ENCODE peak calls at places on chromosomes 1 and 21, in eight cellular contexts. Q, G, Y, A, B, K, P and T are unnamed samples. For H3K27me3, the result is how much of the 10 kb centered on the place peaks cover.

GRCh38 chr1:235920596-235921375 is 54.1 kb upstream of the LYST start:
- DNase-seq in G (no peak), K (peak), A (no peak), B (no peak), Y (peak), P (no peak), Q (no peak), T (no peak)

GRCh38 chr1:4778056-4778455 is 123.6 kb downstream of the AJAP1 start:
- DNase-seq in K (no peak), G (no peak), A (no peak), Q (peak), Y (no peak), P (peak), B (no peak), T (no peak)

GRCh38 chr1:9165396-9165795 is 36.5 kb upstream of the GPR157 start:
- DNase-seq in Q (no peak), B (no peak), G (no peak), K (no peak), A (no peak), Y (no peak), P (no peak), T (no peak)

GRCh38 chr1:53450225-53450624 is 9.0 kb upstream of the DMRTB1 start:
- DNase-seq in G (no peak), P (no peak), Y (no peak), K (no peak), Q (no peak), A (no peak), B (no peak), T (no peak)

GRCh38 chr1:231861541-231862481 is 235.2 kb downstream of the DISC1 start:
- DNase-seq in A (no peak), G (peak), Q (no peak), B (no peak), K (no peak), P (no peak), Y (no peak), T (no peak)

GRCh38 chr1:209380396-209380795 is 203.1 kb upstream of the CAMK1G start:
- DNase-seq in Q (no peak), G (peak), B (no peak), K (no peak), Y (no peak), P (no peak), A (no peak), T (no peak)

GRCh38 chr1:213340593-213340992 is 289.6 kb downstream of the RPS6KC1 start:
- DNase-seq in B (no peak), P (no peak), Y (no peak), G (no peak), Q (no peak), A (no peak), K (no peak), T (no peak)

GRCh38 chr1:38045431-38046332 is 911 bp downstream of the POU3F1 start:
- DNase-seq in Q (peak), K (no peak), A (peak), P (no peak), G (no peak), Y (no peak), B (no peak), T (no peak)

GRCh38 chr1:209674957-209675566 is at the start of gene G0S2:
- DNase-seq in K (peak), Y (peak), A (peak), B (no peak), G (peak), Q (peak), P (peak), T (peak)

GRCh38 chr1:28087614-28088167 is 719 bp downstream of the EYA3 start:
- DNase-seq in B (no peak), G (peak), Y (no peak), K (no peak), A (no peak), P (no peak), Q (no peak), T (no peak)

GRCh38 chr1:66464802-66465201 is 69.2 kb upstream of the SGIP1 start:
- DNase-seq in A (no peak), Y (no peak), G (peak), P (no peak), Q (no peak), K (no peak), B (no peak), T (no peak)

GRCh38 chr1:145918992-145919939 is 749 bp upstream of the PEX11B start:
- DNase-seq in G (peak), Y (peak), B (no peak), Q (peak), A (peak), K (peak), P (peak), T (peak)

GRCh38 chr1:231720652-231721325 is 94.2 kb downstream of the DISC1 start:
- DNase-seq in Q (no peak), P (no peak), G (no peak), A (no peak), B (no peak), Y (no peak), K (no peak), T (no peak)

GRCh38 chr1:64183985-64184440 is 19.4 kb upstream of the UBE2U start:
- DNase-seq in A (no peak), K (no peak), Q (no peak), Y (no peak), P (no peak), B (no peak), G (peak), T (no peak)

GRCh38 chr1:59393211-59394180 is 96.6 kb downstream of the FGGY start:
- DNase-seq in Q (peak), P (peak), A (peak), G (peak), Y (peak), K (peak), B (no peak), T (peak)

GRCh38 chr1:85581138-85581801 is 709 bp downstream of the CCN1 start:
- DNase-seq in Y (peak), G (peak), K (peak), B (no peak), Q (peak), P (peak), A (peak), T (peak)

GRCh38 chr21:35932232-35932911 is 128.0 kb downstream of the SETD4 start:
- DNase-seq in Q (peak), A (peak), G (peak), B (no peak), K (peak), P (peak), Y (no peak), T (peak)

GRCh38 chr1:236870721-236871120 is 75.6 kb downstream of the MTR start:
- DNase-seq in A (no peak), G (no peak), K (no peak), Y (no peak), P (no peak), B (no peak), Q (no peak), T (no peak)

GRCh38 chr1:28860332-28861073 is 48.5 kb downstream of the OPRD1 start:
- DNase-seq in A (no peak), Q (peak), G (no peak), Y (peak), K (peak), P (no peak), B (no peak), T (no peak)

GRCh38 chr21:46639489-46640386 is 4.3 kb downstream of the PRMT2 start:
- DNase-seq in G (peak), Q (no peak), A (no peak), P (no peak), K (no peak), Y (no peak), B (no peak), T (no peak)

GRCh38 chr21:34302496-34302895 is 61.3 kb upstream of the KCNE2 start:
- DNase-seq in Q (no peak), A (no peak), B (no peak), P (no peak), K (no peak), G (peak), Y (no peak), T (no peak)

GRCh38 chr21:14913576-14914146 is 151.1 kb downstream of the NRIP1 start:
- DNase-seq in K (no peak), P (no peak), B (no peak), Q (no peak), G (peak), A (no peak), Y (no peak), T (no peak)

GRCh38 chr1:201400257-201401230 is 1.4 kb upstream of the LAD1 start:
- DNase-seq in B (no peak), Y (no peak), K (no peak), P (no peak), Q (no peak), G (no peak), A (no peak), T (no peak)

GRCh38 chr1:221723018-221723917 is 18.6 kb downstream of the DUSP10 start:
- DNase-seq in G (peak), Q (no peak), P (no peak), Y (no peak), K (no peak), A (no peak), B (no peak), T (no peak)

GRCh38 chr1:152000989-152001630 is 7.5 kb upstream of the S100A10 start:
- DNase-seq in Q (no peak), K (no peak), G (no peak), A (no peak), Y (no peak), B (no peak), P (no peak), T (no peak)

GRCh38 chr1:41823453-41823852 is 95.3 kb downstream of the HIVEP3 start:
- DNase-seq in A (no peak), Y (peak), K (no peak), B (no peak), G (no peak), Q (peak), P (no peak), T (no peak)

GRCh38 chr1:59666106-59666505 is 148.6 kb upstream of the HOOK1 start:
- DNase-seq in G (no peak), Q (no peak), P (no peak), Y (no peak), B (no peak), A (no peak), K (no peak), T (no peak)

GRCh38 chr21:36113647-36114428 is 21.0 kb upstream of the CBR3 start:
- DNase-seq in K (peak), Q (peak), Y (peak), B (no peak), P (no peak), G (no peak), A (no peak), T (no peak)

GRCh38 chr1:160374701-160375443 is 8.0 kb downstream of the NHLH1 start:
- DNase-seq in G (no peak), Q (no peak), P (no peak), A (no peak), K (no peak), Y (no peak), B (no peak), T (no peak)

GRCh38 chr1:215636258-215636965 is 69.3 kb downstream of the KCTD3 start:
- DNase-seq in A (no peak), Q (no peak), B (no peak), G (peak), Y (no peak), K (peak), P (peak), T (no peak)

GRCh38 chr1:93463960-93464359 is 16.0 kb downstream of the FNBP1L start:
- DNase-seq in P (no peak), K (no peak), Q (no peak), G (peak), Y (no peak), B (no peak), A (no peak), T (no peak)

GRCh38 chr1:52683367-52683940 is 14.7 kb downstream of the COA7 start:
- DNase-seq in Q (no peak), B (no peak), K (no peak), Y (no peak), A (no peak), P (no peak), G (no peak), T (no peak)

GRCh38 chr1:234605983-234606730 is 3.8 kb downstream of the IRF2BP2 start:
- DNase-seq in B (no peak), G (peak), A (no peak), Q (peak), Y (peak), P (no peak), K (peak), T (peak)

GRCh38 chr1:3073520-3074296 is 4.7 kb downstream of the PRDM16 start:
- DNase-seq in B (no peak), P (no peak), A (no peak), Q (peak), G (no peak), K (no peak), Y (no peak), T (no peak)

GRCh38 chr1:3071507-3072177 is 2.6 kb downstream of the PRDM16 start:
- DNase-seq in Y (no peak), A (no peak), K (no peak), B (no peak), G (no peak), P (no peak), Q (peak), T (no peak)

GRCh38 chr1:3072948-3073519 is 4.0 kb downstream of the PRDM16 start:
- DNase-seq in B (no peak), Q (no peak), G (no peak), Y (no peak), A (no peak), P (no peak), K (no peak), T (no peak)

GRCh38 chr1:3070654-3071506 is 1.9 kb downstream of the PRDM16 start:
- DNase-seq in G (no peak), Q (peak), B (no peak), K (no peak), A (no peak), Y (no peak), P (no peak), T (no peak)

DNA sequence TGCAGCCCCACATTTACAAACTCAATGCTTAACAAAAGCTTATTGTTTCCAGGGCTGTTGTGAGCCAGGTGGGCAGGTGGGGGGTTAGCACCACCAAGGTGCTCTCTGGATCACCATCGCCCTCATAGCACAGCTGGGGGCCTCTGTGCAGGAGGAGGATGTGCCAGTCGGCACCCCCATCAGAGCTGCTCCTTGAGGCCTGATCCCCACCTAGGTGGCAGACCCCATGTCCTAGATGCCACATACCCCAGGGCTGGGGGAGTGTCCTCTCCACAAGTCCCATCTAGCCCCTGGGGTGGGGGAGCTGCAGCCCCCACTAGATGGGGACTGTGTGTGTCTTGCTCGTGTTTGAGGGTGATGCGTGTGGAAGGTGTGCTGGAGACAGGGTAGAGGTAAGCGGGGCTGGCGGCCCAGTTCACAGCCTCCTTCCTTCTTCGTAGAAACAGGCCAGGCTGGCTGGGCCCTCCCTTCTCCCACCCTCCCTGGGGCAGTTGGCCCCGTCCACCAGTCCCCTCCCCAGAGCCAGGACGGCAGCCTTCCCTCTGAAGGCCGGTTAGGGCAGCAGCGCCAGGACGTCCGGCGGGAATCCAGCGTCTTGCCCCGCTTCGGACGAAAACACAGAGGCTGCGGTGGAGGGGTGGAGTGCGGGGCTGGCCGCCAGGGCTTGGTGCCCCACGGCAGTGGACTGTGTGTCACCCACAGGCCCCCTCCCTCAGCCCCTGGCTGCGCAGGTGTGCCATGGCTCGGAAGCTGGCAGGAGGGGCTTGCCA is 3.4 kb downstream of the PRDM16 start:
- DNase-seq in A (no peak), B (no peak), G (no peak), P (no peak), Y (peak), K (no peak), Q (peak), T (no peak)
- H3K27me3 ChIP-seq in A (half or more), B (under half), G (half or more), P (half or more), Y (half or more), K (half or more), Q (under half), T (half or more)

GRCh38 chr1:84148758-84149157 is 4.7 kb downstream of the PRKACB start:
- DNase-seq in G (no peak), K (no peak), Y (no peak), B (no peak), A (no peak), Q (no peak), P (no peak), T (no peak)

GRCh38 chr1:84145051-84145450 is 980 bp downstream of the PRKACB start:
- DNase-seq in A (no peak), Q (peak), B (no peak), G (peak), K (peak), P (no peak), Y (no peak), T (no peak)

GRCh38 chr1:84146375-84147032 is 2.4 kb downstream of the PRKACB start:
- DNase-seq in Y (no peak), B (no peak), K (no peak), P (no peak), A (no peak), Q (no peak), G (peak), T (no peak)

GRCh38 chr1:84141177-84142003 is 2.7 kb upstream of the PRKACB start:
- DNase-seq in Y (no peak), B (no peak), P (no peak), G (peak), A (no peak), K (no peak), Q (no peak), T (no peak)

DNA sequence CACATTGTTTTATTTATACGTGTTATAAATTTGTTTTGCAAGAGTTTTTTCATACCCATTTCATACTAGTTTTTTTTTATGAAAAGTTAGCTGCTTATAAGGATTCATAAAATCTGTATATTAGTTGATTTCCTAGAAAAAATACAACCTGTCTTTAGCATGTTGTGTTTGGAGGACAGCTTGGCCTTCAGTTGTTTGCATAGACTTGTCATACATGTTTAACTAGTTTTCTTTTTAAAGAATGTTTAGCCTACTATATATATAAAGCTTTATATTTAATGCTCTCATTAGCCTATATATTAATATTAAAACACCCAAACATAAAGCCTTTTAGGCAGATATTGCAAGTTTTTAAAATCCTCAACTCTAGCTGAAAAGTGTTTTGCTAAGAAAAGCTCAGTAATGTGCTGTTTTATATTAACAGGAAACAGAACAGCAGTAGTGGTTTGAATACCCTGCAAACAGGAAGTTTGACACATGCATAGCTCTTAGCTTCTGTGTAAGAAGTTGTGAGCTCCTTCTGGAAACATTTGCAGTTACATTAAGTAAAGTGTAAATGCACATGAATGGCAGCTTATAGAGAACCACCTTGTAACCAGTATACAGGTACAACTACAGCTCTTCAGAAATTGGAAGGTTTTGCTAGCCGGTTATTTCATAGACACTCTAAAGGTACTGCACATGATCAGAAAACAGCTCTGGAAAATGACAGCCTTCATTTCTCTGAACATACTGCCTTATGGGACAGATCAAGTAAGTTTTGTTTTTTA is at the start of gene PRKACB:
- DNase-seq in Y (no peak), A (no peak), Q (no peak), K (no peak), P (no peak), G (peak), B (no peak), T (no peak)
- TF ChIP-seq POLR2A in Y (no peak), A (no peak), Q (peak), K (peak), P (no peak), G (no peak), B (no peak), T (peak)

GRCh38 chr1:193516755-193517388 is 330.5 kb upstream of the B3GALT2 start:
- DNase-seq in G (no peak), P (no peak), A (no peak), K (no peak), B (no peak), Y (no peak), Q (no peak), T (no peak)
- H3K27me3 ChIP-seq in G (under half), P (under half), A (under half), K (under half), B (under half), Y (under half), Q (under half), T (under half)

GRCh38 chr1:206684003-206684402 is 702 bp upstream of the MAPKAPK2 start:
- DNase-seq in K (no peak), A (no peak), G (no peak), P (no peak), Y (no peak), B (no peak), Q (no peak), T (no peak)

GRCh38 chr1:206685256-206685748 is 597 bp downstream of the MAPKAPK2 start:
- DNase-seq in K (no peak), A (peak), Q (peak), G (peak), Y (no peak), B (no peak), P (no peak), T (no peak)

GRCh38 chr1:206683313-206683712 is 1.4 kb upstream of the MAPKAPK2 start:
- DNase-seq in P (no peak), A (no peak), G (no peak), B (no peak), K (no peak), Y (no peak), Q (no peak), T (no peak)

GRCh38 chr1:206685749-206686485 is 1.2 kb downstream of the MAPKAPK2 start:
- DNase-seq in K (peak), Q (peak), G (peak), A (peak), Y (peak), P (peak), B (no peak), T (peak)

DNA sequence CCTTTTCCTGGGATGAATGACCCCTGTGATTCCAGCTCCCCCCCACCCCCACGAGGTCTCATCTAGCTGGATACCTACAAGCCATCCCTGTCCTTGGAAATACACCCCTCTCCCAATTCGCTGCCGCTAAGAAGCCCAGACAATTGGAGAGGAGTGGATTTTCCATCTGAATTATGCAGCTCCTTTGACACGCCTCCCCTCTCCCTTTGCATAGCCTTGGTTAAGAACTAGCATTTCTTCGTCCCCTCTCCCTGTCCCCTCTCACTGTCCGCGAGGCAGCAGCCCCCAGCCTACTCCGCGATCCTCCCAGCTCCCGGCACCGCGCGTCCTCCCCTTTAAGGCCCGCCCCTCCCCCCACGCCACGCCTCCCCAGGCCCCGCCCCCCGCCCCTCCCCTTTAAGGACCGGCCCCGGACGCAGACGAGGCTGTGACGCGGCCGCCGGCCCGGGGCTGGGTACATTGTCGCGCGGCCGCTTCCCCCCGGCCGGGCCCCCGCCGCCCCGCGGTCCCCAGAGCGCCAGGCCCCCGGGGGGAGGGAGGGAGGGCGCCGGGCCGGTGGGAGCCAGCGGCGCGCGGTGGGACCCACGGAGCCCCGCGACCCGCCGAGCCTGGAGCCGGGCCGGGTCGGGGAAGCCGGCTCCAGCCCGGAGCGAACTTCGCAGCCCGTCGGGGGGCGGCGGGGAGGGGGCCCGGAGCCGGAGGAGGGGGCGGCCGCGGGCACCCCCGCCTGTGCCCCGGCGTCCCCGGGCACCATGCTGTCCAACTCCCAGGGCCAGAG is at the start of gene MAPKAPK2:
- DNase-seq in Y (peak), A (peak), G (peak), P (peak), B (peak), Q (peak), K (peak), T (peak)
- TF ChIP-seq POLR2A in Y (no peak), A (no peak), G (peak), P (no peak), B (no peak), Q (no peak), K (no peak), T (peak)